ENCODE peak calls at places on chromosomes 13 and 19, in nine cellular contexts. G is heart left ventricle; J is ovary; U is CD8-positive, alpha-beta T cell; S is tibial artery; E is PC-9; H is uterus; F is AG04450; C is heart right ventricle. Z is an unnamed sample.

GRCh38 chr19:17090501-17091074 is 15.0 kb downstream of the MYO9B start:
- DNase-seq in J (no peak), S (no peak), G (no peak), U (no peak), E (no peak), F (no peak), C (no peak), H (no peak), Z (no peak)

GRCh38 chr19:39916236-39916635 is 18.2 kb downstream of the FCGBP start:
- DNase-seq in F (no peak), S (peak; percentile 40), G (no peak), U (no peak), J (no peak), H (no peak), E (no peak), C (no peak), Z (peak; percentile 43)

GRCh38 chr19:30223866-30224688 is 148.1 kb upstream of the ZNF536 start:
- DNase-seq in F (no peak), H (no peak), J (no peak), G (no peak), E (no peak), U (no peak), S (no peak), C (no peak), Z (no peak)

GRCh38 chr13:98570929-98571372 is 6.0 kb downstream of the STK24 start:
- DNase-seq in C (no peak), U (peak; percentile 35), S (no peak), H (peak; percentile 35), J (no peak), F (no peak), E (peak; percentile 98), G (no peak), Z (no peak)

GRCh38 chr13:105998233-105998550 is 537.3 kb downstream of the EFNB2 start:
- DNase-seq in U (no peak), J (no peak), S (no peak), F (no peak), H (no peak), C (no peak), G (no peak), E (no peak), Z (no peak)

GRCh38 chr19:51546650-51547396 is 15.4 kb upstream of the SIGLEC6 start:
- DNase-seq in F (no peak), J (no peak), E (no peak), U (no peak), H (no peak), C (no peak), G (no peak), S (no peak), Z (peak; percentile 50)

GRCh38 chr13:37295573-37295972 is 190.1 kb upstream of the CSNK1A1L start:
- DNase-seq in E (no peak), J (no peak), F (no peak), U (no peak), G (no peak), S (no peak), C (no peak), H (no peak), Z (no peak)

GRCh38 chr13:31160857-31161582 is 684 bp downstream of the HSPH1 start:
- DNase-seq in G (peak; percentile 74), F (peak; percentile 33), E (peak; percentile 54), J (peak; percentile 70), S (peak; percentile 76), U (peak; percentile 62), H (peak; percentile 48), C (peak; percentile 55), Z (peak; percentile 63)

GRCh38 chr19:10228925-10229324 is 2.2 kb downstream of the S1PR2 start:
- DNase-seq in S (no peak), J (no peak), G (no peak), C (no peak), F (no peak), H (no peak), U (peak; percentile 43), E (no peak), Z (no peak)

GRCh38 chr19:19062454-19063182 is 1.2 kb upstream of the SLC25A42 start:
- DNase-seq in U (no peak), J (no peak), H (no peak), E (peak; percentile 67), S (no peak), C (no peak), F (peak; percentile 11), G (no peak), Z (no peak)

GRCh38 chr19:45040059-45040767 is 1.4 kb downstream of the CLASRP start:
- DNase-seq in G (no peak), E (no peak), F (no peak), H (no peak), C (no peak), U (no peak), J (no peak), S (no peak), Z (no peak)

GRCh38 chr19:40592170-40592569 is 9.0 kb upstream of the LTBP4 start:
- DNase-seq in E (peak; percentile 56), S (no peak), U (no peak), C (no peak), G (no peak), F (no peak), J (no peak), H (no peak), Z (no peak)

GRCh38 chr19:19022380-19022961 is 10.8 kb downstream of the SUGP2 start:
- DNase-seq in H (no peak), U (no peak), C (no peak), E (no peak), S (no peak), G (no peak), J (no peak), F (no peak), Z (no peak)

GRCh38 chr13:27704681-27705080 is 83.0 kb downstream of the POLR1D start:
- DNase-seq in E (no peak), H (no peak), U (no peak), J (no peak), C (no peak), F (no peak), S (no peak), G (no peak), Z (no peak)

GRCh38 chr13:46492946-46493345 is 60.0 kb upstream of the LRCH1 start:
- DNase-seq in S (no peak), J (no peak), E (no peak), C (no peak), G (no peak), H (no peak), F (no peak), U (no peak), Z (no peak)

GRCh38 chr13:106432636-106433035 is 102.8 kb downstream of the EFNB2 start:
- DNase-seq in E (peak; percentile 97), C (no peak), S (no peak), H (no peak), U (no peak), J (no peak), G (no peak), F (no peak), Z (no peak)

GRCh38 chr13:44921931-44922758 is 67.1 kb downstream of the NUFIP1 start:
- DNase-seq in S (peak; percentile 91), U (no peak), J (no peak), H (peak; percentile 61), F (peak; percentile 93), E (peak; percentile 95), C (no peak), G (peak; percentile 44), Z (peak; percentile 85)

DNA sequence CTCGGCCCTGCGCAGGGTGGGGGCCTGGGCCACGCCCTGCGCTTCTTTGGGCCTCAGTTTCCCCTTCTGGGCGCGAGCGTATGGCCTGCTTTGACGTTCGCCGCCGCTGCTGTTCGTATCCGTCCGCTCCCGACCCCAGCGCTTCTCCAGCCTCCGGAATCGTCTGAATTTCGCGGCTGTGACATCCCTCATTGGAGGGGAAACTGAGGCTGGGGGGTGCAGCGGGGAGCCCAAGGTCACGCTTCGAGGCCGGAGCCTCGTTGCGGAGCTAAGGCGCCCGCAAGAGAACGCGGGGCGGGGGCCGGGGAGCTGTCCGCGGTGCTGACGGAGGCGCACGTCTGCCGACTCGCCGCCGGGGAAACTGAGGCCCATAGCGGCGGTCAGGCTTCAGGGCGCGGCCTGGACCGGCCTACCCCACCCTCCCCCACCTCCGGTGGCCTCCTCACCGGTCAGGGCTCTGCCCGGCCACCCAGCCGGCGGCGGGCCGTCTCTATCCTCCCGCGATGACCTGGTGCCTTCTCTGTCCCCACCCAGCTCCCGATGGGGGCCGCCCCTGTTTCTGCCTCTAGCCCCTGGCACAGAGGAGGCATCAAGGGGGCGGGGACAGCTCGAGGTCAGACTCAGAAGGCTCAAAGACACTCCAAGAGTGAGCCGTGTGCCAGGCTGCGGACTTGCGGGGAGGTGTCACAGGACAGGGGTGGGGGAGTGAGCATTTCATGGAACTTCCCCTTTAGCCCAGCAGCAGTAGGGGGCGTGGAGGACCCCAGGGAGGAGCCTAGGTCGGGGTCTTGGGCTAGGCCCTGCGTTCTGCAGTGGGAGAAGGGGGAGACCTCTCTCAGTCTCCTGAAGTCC is 3.0 kb upstream of the APC2 start:
- DNase-seq in G (peak; percentile 25), E (no peak), H (no peak), U (peak; percentile 24), C (no peak), J (peak; percentile 61), S (no peak), F (no peak), Z (no peak)
- H3K27me3 ChIP-seq in G (peaks cover 58% of the 10 kb centered on the region), E (no peaks in the 10 kb centered on the region), H (peaks cover 27% of the 10 kb centered on the region), U (peaks cover 41% of the 10 kb centered on the region), C (peaks cover 68% of the 10 kb centered on the region), J (peaks cover 9% of the 10 kb centered on the region), S (peaks cover 27% of the 10 kb centered on the region), F (peaks cover 48% of the 10 kb centered on the region), Z (peaks cover 24% of the 10 kb centered on the region)

GRCh38 chr13:97125810-97126738 is 96.1 kb upstream of the MBNL2 start:
- DNase-seq in H (peak; percentile 52), U (no peak), E (peak; percentile 93), J (no peak), C (no peak), S (no peak), F (no peak), G (no peak), Z (no peak)
- TF ChIP-seq CTCF in H (no peak), U (no peak), E (peak; percentile 9), J (no peak), C (no peak), S (no peak), F (no peak), G (no peak), Z (no peak)

DNA sequence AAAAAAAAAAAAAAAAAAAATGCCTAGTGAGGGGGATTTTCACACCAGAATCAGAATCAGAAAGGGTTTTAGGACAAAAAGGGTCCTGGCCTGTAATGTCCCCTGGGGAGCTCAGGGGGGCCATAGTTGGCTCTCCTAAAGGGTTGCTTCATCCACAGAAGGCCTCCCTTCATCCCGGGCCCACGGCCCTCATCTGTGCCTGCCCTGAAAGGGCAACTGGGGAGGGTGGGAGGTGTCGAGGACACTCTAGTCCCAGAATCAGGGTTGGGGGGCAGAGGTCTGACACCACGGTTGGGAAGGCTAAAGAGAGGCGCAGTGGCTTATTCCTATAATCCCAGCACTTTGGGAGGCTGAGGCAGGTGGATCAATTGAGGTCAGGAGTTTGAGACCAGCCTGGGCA is 22.5 kb upstream of the ZNRF4 start:
- DNase-seq in F (no peak), H (no peak), U (no peak), G (no peak), S (no peak), E (no peak), C (no peak), J (no peak), Z (no peak)
- H3K27me3 ChIP-seq in F (no peaks in the 10 kb centered on the region), H (no peaks in the 10 kb centered on the region), U (no peaks in the 10 kb centered on the region), G (no peaks in the 10 kb centered on the region), S (no peaks in the 10 kb centered on the region), E (peaks cover 2% of the 10 kb centered on the region), C (peaks cover 35% of the 10 kb centered on the region), J (no peaks in the 10 kb centered on the region), Z (peaks cover 4% of the 10 kb centered on the region)

DNA sequence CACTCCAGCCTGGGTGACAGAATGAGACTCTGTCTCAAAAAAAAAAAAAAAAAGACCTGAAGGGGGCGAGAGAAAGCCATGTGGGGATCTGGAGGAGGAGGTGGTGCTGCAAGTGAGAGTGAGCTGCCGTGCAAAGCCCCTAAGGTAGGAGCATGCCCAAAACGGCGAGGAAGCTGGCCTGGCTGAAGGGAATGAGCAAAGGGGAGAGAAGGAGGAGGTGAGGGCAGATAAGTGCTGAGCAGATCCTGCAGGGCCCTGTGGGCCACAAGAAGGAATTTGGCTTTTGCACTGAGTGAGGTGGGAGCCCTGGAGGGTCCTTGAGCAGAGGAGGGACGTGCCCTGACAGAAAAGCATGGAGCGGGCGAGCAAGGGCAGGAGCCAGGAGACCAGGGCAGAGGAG is 19.4 kb upstream of the ADGRE5 start:
- DNase-seq in F (no peak), U (peak; percentile 43), G (no peak), E (no peak), H (no peak), C (no peak), S (no peak), J (no peak), Z (no peak)
- TF ChIP-seq CTCF in F (peak; percentile 17), U (peak; percentile 41), G (no peak), E (no peak), H (peak; percentile 14), C (peak; percentile 26), S (peak; percentile 42), J (no peak), Z (no peak)

Z was measured in right atrium auricular region.